ENCODE peak calls at places on chromosomes 3 and 15, in ten cellular contexts. Z is stimulated activated CD8-positive, alpha-beta memory T cell treated with anti-CD3 and anti-CD28 coated beads, Interleukin-4, amount 100 ng/mL, for 24 hours; X is M059J; W is NCI-H2081; E is activated CD4-positive, alpha-beta T cell treated with anti-CD3 and anti-CD28 coated beads, Interleukin-2, amount 10 ng/mL, durations not matched to agents 7 days and 5 days; V is CD8-positive, alpha-beta T cell; M is central memory CD8-positive, alpha-beta T cell; N is neuronal stem cell; G is stimulated activated CD4-positive, alpha-beta T cell treated with anti-CD3 and anti-CD28 coated beads, Interleukin-2, amount 100 ng/mL, for 24 hours; C is fibroblast of lung. F is an unnamed sample.

GRCh38 chr3:135867911-135868310 is 97.6 kb upstream of the PPP2R3A start:
- DNase-seq in Z (no peak), X (no peak), W (no peak), E (no peak), V (no peak), M (no peak), N (no peak), G (no peak), C (no peak), F (no peak)

GRCh38 chr15:77552066-77552465 is 80.6 kb downstream of the LINGO1 start:
- DNase-seq in Z (no peak), X (no peak), W (no peak), E (no peak), V (no peak), M (no peak), N (no peak), G (no peak), C (no peak), F (no peak)

GRCh38 chr15:38211249-38211648 is 41.4 kb upstream of the SPRED1 start:
- DNase-seq in Z (no peak), X (no peak), W (no peak), E (no peak), V (no peak), M (no peak), N (no peak), G (no peak), C (no peak), F (no peak)

GRCh38 chr15:89119489-89120478 is 31.5 kb downstream of the ABHD2 start:
- DNase-seq in Z (no peak), X (no peak), W (no peak), E (no peak), V (no peak), M (no peak), N (no peak), G (no peak), C (peak), F (no peak)

GRCh38 chr15:60087561-60087960 is 83.5 kb downstream of the FOXB1 start:
- DNase-seq in Z (no peak), X (peak), W (no peak), E (no peak), V (no peak), M (no peak), N (no peak), G (no peak), C (no peak), F (no peak)

GRCh38 chr3:184155644-184156521 is 706 bp downstream of the DVL3 start:
- DNase-seq in Z (no peak), X (peak), W (peak), E (peak), V (peak), M (no peak), N (no peak), G (peak), C (peak), F (peak)

GRCh38 chr3:32106929-32107362 is 526 bp downstream of the GPD1L start:
- DNase-seq in Z (peak), X (no peak), W (no peak), E (peak), V (no peak), M (no peak), N (no peak), G (no peak), C (no peak), F (no peak)

GRCh38 chr3:29281265-29282228 is 676 bp downstream of the RBMS3 start:
- DNase-seq in Z (no peak), X (peak), W (no peak), E (no peak), V (no peak), M (no peak), N (peak), G (no peak), C (peak), F (peak)

GRCh38 chr3:184687363-184688049 is 24.4 kb downstream of the MAGEF1 start:
- DNase-seq in Z (no peak), X (no peak), W (no peak), E (no peak), V (no peak), M (no peak), N (no peak), G (no peak), C (no peak), F (no peak)

F was measured in EH.